ENCODE peak calls at places on chromosome 4, in five cellular contexts. O is endothelial cell, M is heart right ventricle, I is NCI-H187, P is T1000. L is an unnamed sample.

GRCh38 chr4:126346654-126347053 is 1031.9 kb downstream of the FAT4 start:
- DNase-seq in O (no peak), M (no peak), I (no peak), P (no peak), L (no peak)

GRCh38 chr4:119510750-119511149 is 117.9 kb downstream of the PDE5A start:
- DNase-seq in O (no peak), M (no peak), I (no peak), P (no peak), L (no peak)

GRCh38 chr4:119659576-119659975 is 31.0 kb upstream of the PDE5A start:
- DNase-seq in O (no peak), M (no peak), I (no peak), P (no peak), L (no peak)

GRCh38 chr4:38069271-38069760 is 109.1 kb downstream of the PTTG2 start:
- DNase-seq in O (peak; percentile 55), M (no peak), I (no peak), P (no peak), L (no peak)

GRCh38 chr4:169116270-169116901 is 106.3 kb upstream of the CBR4 start:
- DNase-seq in O (no peak), M (no peak), I (no peak), P (no peak), L (peak; percentile 72)

GRCh38 chr4:96952610-96953009 is 1112.7 kb downstream of the PDHA2 start:
- DNase-seq in O (no peak), M (no peak), I (no peak), P (no peak), L (no peak)

GRCh38 chr4:53601251-53601764 is 10.0 kb upstream of the LNX1 start:
- DNase-seq in O (peak; percentile 24), M (no peak), I (peak; percentile 42), P (no peak), L (no peak)

GRCh38 chr4:149120331-149121014 is 678.3 kb upstream of the NR3C2 start:
- DNase-seq in O (no peak), M (no peak), I (no peak), P (no peak), L (no peak)

GRCh38 chr4:180828455-180829018 is 1414.7 kb upstream of the TENM3 start:
- DNase-seq in O (peak; percentile 38), M (peak; percentile 13), I (peak; percentile 34), P (no peak), L (no peak)

GRCh38 chr4:142663828-142664227 is 182.3 kb downstream of the INPP4B start:
- DNase-seq in O (no peak), M (no peak), I (no peak), P (no peak), L (no peak)

GRCh38 chr4:40682298-40683101 is 52.8 kb upstream of the RBM47 start:
- DNase-seq in O (no peak), M (no peak), I (no peak), P (no peak), L (no peak)

L was measured in left lung.